ENCODE peak calls at places on chromosomes 4 and X, in nine cellular contexts. F is nephron progenitor cell, J is left cardiac atrium, Y is aorta, T is progenitor cell of endocrine pancreas, E is HEK293T, Q is GM12865, P is MCF 10A, B is fibroblast of pulmonary artery. V is an unnamed sample.
A peak's percentile ranks its signal among the peaks of the same experiment; 100 is the strongest.

GRCh38 chrX:8504451-8504850 is 39.8 kb downstream of the VCX3B start:
- DNase-seq in Q (no peak), P (peak; percentile 49), T (no peak), F (no peak), J (no peak), B (peak; percentile 77), E (no peak), Y (no peak), V (peak; percentile 93)

GRCh38 chr4:76745264-76745663 is 152.7 kb downstream of the SOWAHB start:
- DNase-seq in F (no peak), T (no peak), E (no peak), P (peak; percentile 40), Y (no peak), J (no peak), Q (no peak), B (peak; percentile 64), V (no peak)

GRCh38 chrX:69503835-69504625 is at the start of gene NALF2:
- DNase-seq in P (peak; percentile 71), F (peak; percentile 83), B (peak; percentile 70), J (peak; percentile 70), T (peak; percentile 59), Q (peak; percentile 2), Y (peak; percentile 60), E (peak; percentile 70), V (peak; percentile 5)

GRCh38 chr4:41022116-41022515 is 192.2 kb downstream of the APBB2 start:
- DNase-seq in P (no peak), B (no peak), Y (no peak), E (no peak), Q (no peak), J (no peak), F (no peak), T (no peak), V (peak; percentile 35)

GRCh38 chrX:134718329-134719317 is 60.4 kb upstream of the PLAC1 start:
- DNase-seq in T (no peak), Y (no peak), B (peak; percentile 94), Q (peak; percentile 69), E (peak; percentile 49), F (no peak), P (peak; percentile 91), J (no peak), V (peak; percentile 94)

GRCh38 chrX:703466-704210 is 73.0 kb downstream of the SHOX start:
- DNase-seq in Q (no peak), J (no peak), F (no peak), T (no peak), P (no peak), Y (no peak), E (no peak), B (no peak), V (no peak)

GRCh38 chr4:48342559-48342878 is 1.2 kb downstream of the SLAIN2 start:
- DNase-seq in Q (no peak), Y (no peak), F (no peak), B (no peak), E (no peak), J (no peak), T (no peak), P (no peak), V (no peak)

GRCh38 chr4:8453957-8454356 is 13.4 kb downstream of the TRMT44 start:
- DNase-seq in Y (no peak), J (no peak), T (no peak), B (no peak), E (no peak), P (no peak), Q (no peak), F (no peak), V (no peak)

GRCh38 chrX:48971325-48972213 is at the start of gene KCND1:
- DNase-seq in B (peak; percentile 68), Q (no peak), T (peak; percentile 31), J (peak; percentile 62), Y (peak; percentile 65), P (no peak), E (no peak), F (peak; percentile 14), V (peak; percentile 64)

GRCh38 chr4:55635760-55636621 is at the start of gene NMU:
- DNase-seq in B (peak; percentile 5), T (peak; percentile 42), J (peak; percentile 39), E (peak; percentile 57), Q (peak; percentile 60), P (peak; percentile 82), Y (peak; percentile 50), F (peak; percentile 72), V (no peak)

GRCh38 chr4:158111241-158111640 is 61.6 kb downstream of the GASK1B start:
- DNase-seq in P (no peak), T (no peak), J (no peak), B (no peak), E (no peak), Y (no peak), Q (no peak), F (no peak), V (peak; percentile 13)

GRCh38 chrX:12825801-12826200 is 34.6 kb downstream of the PRPS2 start:
- DNase-seq in Q (no peak), J (no peak), P (no peak), Y (no peak), F (no peak), T (no peak), B (peak; percentile 8), E (no peak), V (peak; percentile 57)

GRCh38 chr4:94523617-94524016 is 71.9 kb downstream of the PDLIM5 start:
- DNase-seq in E (no peak), B (peak; percentile 68), Q (no peak), Y (no peak), T (no peak), F (no peak), J (no peak), P (peak; percentile 72), V (peak; percentile 76)

GRCh38 chr4:53049528-53049927 is 187.4 kb downstream of the RASL11B start:
- DNase-seq in E (no peak), Y (no peak), Q (no peak), F (no peak), B (no peak), J (no peak), T (no peak), P (no peak), V (no peak)

GRCh38 chr4:1237981-1238675 is 10.8 kb downstream of the CTBP1 start:
- DNase-seq in B (no peak), Y (peak; percentile 18), J (peak; percentile 24), E (no peak), F (no peak), T (no peak), Q (no peak), P (no peak), V (no peak)

GRCh38 chrX:148867596-148867995 is 367.2 kb downstream of the AFF2 start:
- DNase-seq in Q (no peak), J (no peak), F (no peak), Y (no peak), T (no peak), B (no peak), E (no peak), P (peak; percentile 7), V (no peak)

GRCh38 chrX:152845618-152846240 is 14.9 kb downstream of the NSDHL start:
- DNase-seq in J (no peak), P (no peak), T (no peak), F (no peak), Q (no peak), E (no peak), B (no peak), Y (no peak), V (no peak)

GRCh38 chrX:39327255-39327654 is 526.0 kb downstream of the MID1IP1 start:
- DNase-seq in Q (no peak), T (no peak), F (no peak), E (no peak), J (no peak), B (no peak), Y (no peak), P (no peak), V (no peak)

GRCh38 chr4:52947691-52948397 is 85.7 kb downstream of the RASL11B start:
- DNase-seq in T (no peak), Q (no peak), P (no peak), Y (no peak), J (no peak), F (no peak), B (no peak), E (no peak), V (no peak)

GRCh38 chrX:55815546-55815945 is 98.0 kb downstream of the RRAGB start:
- DNase-seq in F (no peak), Q (no peak), J (no peak), P (no peak), T (no peak), B (no peak), Y (no peak), E (no peak), V (no peak)

V was measured in astrocyte.